ENCODE peak calls at places on chromosome 22, in four cellular contexts. N is astrocyte of the spinal cord, K is adrenal gland, D is pancreas. R is an unnamed sample.
A peak's percentile ranks its signal among the peaks of the same experiment; 100 is the strongest.

GRCh38 chr22:29079218-29079901 is 6.5 kb downstream of the KREMEN1 start:
- DNase-seq in D (no peak), K (no peak), N (peak; percentile 36), R (no peak)

GRCh38 chr22:38820021-38820420 is 23.8 kb downstream of the NPTXR start:
- DNase-seq in K (no peak), D (no peak), N (no peak), R (no peak)

GRCh38 chr22:28951969-28952521 is 68.7 kb downstream of the ZNRF3 start:
- DNase-seq in N (peak; percentile 80), D (no peak), K (no peak), R (no peak)

GRCh38 chr22:37818397-37819099 is 4.6 kb upstream of the GALR3 start:
- DNase-seq in N (peak; percentile 49), D (peak; percentile 45), K (peak; percentile 64), R (peak; percentile 59)

GRCh38 chr22:38305481-38306448 is 11.5 kb downstream of the CSNK1E start:
- DNase-seq in N (peak; percentile 33), D (no peak), K (no peak), R (peak; percentile 44)

GRCh38 chr22:22612516-22612915 is 31.9 kb upstream of the GGTLC2 start:
- DNase-seq in N (no peak), D (no peak), K (no peak), R (no peak)

GRCh38 chr22:38029901-38030300 is 27.3 kb upstream of the PICK1 start:
- DNase-seq in D (no peak), K (no peak), N (no peak), R (no peak)

GRCh38 chr22:37017356-37017755 is 1.9 kb downstream of the TST start:
- DNase-seq in K (peak; percentile 33), N (no peak), D (peak; percentile 28), R (no peak)

GRCh38 chr22:40904101-40904500 is 42.2 kb upstream of the DNAJB7 start:
- DNase-seq in K (no peak), D (no peak), N (no peak), R (no peak)

GRCh38 chr22:35903571-35904331 is 124.9 kb downstream of the RBFOX2 start:
- DNase-seq in K (no peak), D (no peak), N (no peak), R (no peak)
- TF ChIP-seq CTCF in K (no peak), D (no peak), N (no peak), R (no peak)

GRCh38 chr22:30485362-30485988 is 13.7 kb upstream of the SEC14L3 start:
- DNase-seq in D (peak; percentile 31), K (peak; percentile 60), N (peak; percentile 36), R (peak; percentile 66)
- TF ChIP-seq CTCF in D (peak; percentile 96), K (peak; percentile 94), N (peak; percentile 94), R (peak; percentile 31)

GRCh38 chr22:27252282-27253049 is 549.1 kb downstream of the MN1 start:
- DNase-seq in N (peak; percentile 88), K (peak; percentile 26), D (no peak), R (no peak)

GRCh38 chr22:27251563-27251962 is 550.0 kb downstream of the MN1 start:
- DNase-seq in D (no peak), N (no peak), K (no peak), R (no peak)

GRCh38 chr22:27247691-27248434 is 553.7 kb downstream of the MN1 start:
- DNase-seq in N (no peak), D (peak; percentile 34), K (peak; percentile 32), R (no peak)

GRCh38 chr22:27253108-27253507 is 548.4 kb downstream of the MN1 start:
- DNase-seq in D (no peak), N (no peak), K (no peak), R (no peak)

DNA sequence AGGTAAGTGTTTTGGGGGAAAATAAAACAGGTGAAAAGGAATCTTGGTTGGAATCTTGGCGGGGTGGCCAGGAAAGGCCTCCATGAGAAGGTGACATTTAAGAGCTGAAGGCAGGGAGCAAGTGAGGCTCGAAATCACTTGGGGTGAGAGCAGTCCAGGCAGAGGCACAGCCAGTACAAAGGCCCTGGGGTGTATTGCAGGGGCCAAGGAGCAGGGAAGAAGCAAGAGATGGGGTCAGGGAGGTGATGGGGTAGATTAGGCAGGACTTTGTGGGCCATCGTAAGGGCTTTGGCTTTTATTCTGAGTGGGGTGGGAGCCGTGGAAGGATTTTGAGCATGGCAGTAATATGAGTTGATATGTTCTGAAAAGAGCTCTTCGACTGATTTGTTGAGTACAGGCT is 551.1 kb downstream of the MN1 start:
- DNase-seq in D (no peak), N (no peak), K (no peak), R (no peak)
- TF ChIP-seq CTCF in D (no peak), N (no peak), K (no peak), R (no peak)

DNA sequence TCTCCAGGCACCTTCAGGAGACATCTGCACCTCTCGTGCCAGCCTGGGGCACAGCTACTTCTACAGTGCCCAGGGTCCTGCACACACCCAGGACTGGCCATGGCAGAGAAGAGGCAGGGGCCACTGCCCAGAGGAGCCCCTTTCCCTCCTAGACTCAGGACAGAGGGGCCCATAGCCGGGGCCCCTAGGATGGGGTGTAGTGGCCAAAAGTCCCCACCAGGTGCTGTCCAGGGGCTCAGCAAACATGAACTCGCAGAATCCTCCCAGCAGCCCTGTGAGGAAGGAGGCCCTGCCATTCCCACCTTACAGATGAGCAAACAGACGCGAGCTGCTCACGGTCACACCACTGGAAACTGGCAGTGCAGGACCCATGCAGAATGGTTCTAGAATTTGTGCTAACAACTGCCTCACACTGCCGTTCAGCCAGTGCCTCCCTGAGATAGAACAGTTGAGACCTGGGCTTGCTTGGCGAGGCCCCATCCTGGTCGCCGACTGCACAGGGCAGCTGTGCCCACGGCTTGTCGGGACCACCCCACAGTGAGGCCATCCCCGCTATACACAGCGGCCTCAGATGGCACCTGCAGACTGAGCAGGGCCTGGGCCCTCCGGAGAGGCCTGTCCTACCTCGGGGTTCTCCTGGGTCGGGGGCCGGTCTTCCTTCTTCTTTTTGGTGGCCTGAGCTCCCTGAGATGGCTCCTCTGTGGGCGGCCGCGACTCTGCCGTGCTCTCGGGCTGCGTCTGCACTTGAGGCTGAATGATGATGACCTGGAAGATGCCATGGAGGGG is 96.4 kb downstream of the PHF21B start:
- DNase-seq in D (no peak), N (no peak), K (no peak), R (no peak)
- TF ChIP-seq CTCF in D (no peak), N (no peak), K (no peak), R (no peak)

GRCh38 chr22:20256562-20257473 is 11.3 kb downstream of the RTN4R start:
- DNase-seq in N (no peak), K (no peak), D (no peak), R (no peak)

GRCh38 chr22:20257474-20258299 is 10.4 kb downstream of the RTN4R start:
- DNase-seq in N (no peak), D (no peak), K (no peak), R (no peak)

GRCh38 chr22:20259336-20259705 is 8.8 kb downstream of the RTN4R start:
- DNase-seq in N (no peak), D (no peak), K (no peak), R (no peak)

GRCh38 chr22:20260071-20260722 is 7.9 kb downstream of the RTN4R start:
- DNase-seq in D (no peak), N (no peak), K (no peak), R (no peak)

GRCh38 chr22:20258584-20259335 is 9.4 kb downstream of the RTN4R start:
- DNase-seq in K (no peak), N (no peak), D (no peak), R (no peak)
- TF ChIP-seq CTCF in K (no peak), N (peak; percentile 25), D (no peak), R (no peak)

GRCh38 chr22:34976886-34977285 is 89.1 kb upstream of the ISX start:
- DNase-seq in D (no peak), K (no peak), N (no peak), R (no peak)
- TF ChIP-seq CTCF in D (no peak), K (no peak), N (no peak), R (no peak)

DNA sequence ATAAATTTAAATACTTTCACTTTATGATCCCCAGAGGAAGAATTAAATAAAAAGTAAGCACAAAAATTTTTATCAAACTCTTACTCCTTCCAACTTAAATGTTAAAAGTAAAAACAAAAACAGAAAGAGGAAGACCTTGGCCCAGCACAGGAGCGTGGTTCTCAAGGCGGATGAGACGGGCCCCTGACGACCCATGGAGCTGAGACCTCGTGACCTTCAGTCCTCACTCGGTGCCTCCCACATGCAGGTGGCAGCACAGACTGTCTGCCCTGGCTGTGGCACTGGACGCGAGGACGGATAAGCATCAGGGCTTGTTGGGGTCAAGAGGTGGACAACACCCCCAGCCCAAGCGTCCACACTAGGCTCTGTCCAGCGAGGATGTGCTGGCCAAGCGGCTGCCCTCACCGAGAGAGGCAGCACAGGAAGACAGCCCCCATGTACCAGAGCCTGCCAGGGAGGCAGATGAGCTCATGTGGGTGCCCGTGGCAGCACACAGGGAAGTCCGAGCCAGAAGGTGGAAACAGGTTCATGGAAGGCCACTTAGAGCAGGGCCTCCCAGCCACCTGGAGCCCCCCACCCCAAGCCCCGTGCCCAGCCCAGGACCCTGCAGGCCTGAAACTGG is 1389.8 kb downstream of the TBC1D22A start:
- DNase-seq in N (no peak), D (no peak), K (no peak), R (no peak)
- TF ChIP-seq CTCF in N (no peak), D (no peak), K (no peak), R (no peak)

GRCh38 chr22:25892678-25893077 is 150.7 kb downstream of the MYO18B start:
- DNase-seq in N (no peak), K (no peak), D (no peak), R (no peak)
- TF ChIP-seq CTCF in N (no peak), K (no peak), D (no peak), R (no peak)

DNA sequence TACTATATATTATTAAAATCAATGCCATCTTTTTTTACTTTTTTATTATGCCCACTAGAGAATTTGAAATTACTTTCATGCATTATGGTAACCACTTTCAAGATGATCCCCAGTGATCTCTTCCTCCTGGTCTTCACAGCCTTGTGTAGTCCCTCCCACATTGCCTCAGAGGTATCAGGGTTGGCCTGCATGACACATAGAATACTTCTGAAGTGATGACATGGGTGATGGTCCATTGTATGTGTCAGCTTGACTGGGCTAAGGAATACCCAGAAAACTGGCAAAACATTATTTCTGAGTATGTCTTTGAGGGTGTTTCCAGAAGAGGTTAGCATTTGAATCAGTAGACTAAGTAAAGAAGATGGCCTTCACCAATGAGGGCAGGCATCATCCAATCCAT is 14.2 kb upstream of the ISX start:
- DNase-seq in N (no peak), D (no peak), K (no peak), R (no peak)
- TF ChIP-seq CTCF in N (no peak), D (no peak), K (no peak), R (no peak)

DNA sequence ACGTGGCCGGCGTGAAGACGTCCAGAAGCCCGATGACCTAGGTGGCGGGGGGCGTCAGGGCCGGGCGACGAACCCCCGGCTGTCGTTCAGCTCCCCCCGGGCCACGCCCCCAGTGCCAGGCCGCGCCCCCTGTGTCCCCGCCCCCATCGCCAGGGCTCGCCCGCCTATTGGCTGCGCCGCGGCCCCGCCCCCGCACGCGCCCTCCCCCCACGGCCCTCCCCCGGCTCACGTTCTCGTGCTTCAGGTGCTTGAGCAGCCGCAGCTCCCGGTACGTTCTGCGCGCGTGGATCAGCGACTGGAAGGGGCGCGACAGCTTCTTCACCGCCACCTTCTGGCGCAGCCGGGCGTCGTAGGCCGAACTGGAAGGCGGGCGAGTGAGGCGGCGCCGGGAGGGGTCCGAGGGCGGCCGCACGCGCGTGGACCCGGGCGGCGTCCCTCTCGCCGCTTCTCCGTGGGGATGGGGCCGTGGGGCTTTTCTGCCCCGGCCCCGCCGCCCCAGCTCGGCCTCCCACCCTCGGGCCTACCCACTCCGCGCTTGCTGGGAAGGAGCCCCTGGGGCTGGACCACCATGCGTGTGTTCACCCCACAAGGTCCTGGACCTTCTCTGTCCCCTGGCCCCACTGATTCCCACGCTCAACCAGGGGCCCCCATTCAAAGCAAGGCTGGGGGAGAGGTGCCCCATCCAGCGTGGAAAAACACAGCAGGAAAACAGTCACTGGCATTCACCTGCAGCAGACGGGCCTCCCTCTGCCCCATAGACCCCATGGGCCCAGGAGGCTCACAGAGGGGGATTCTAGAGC is 2.4 kb downstream of the MAPK11 start:
- DNase-seq in D (peak; percentile 74), K (peak; percentile 62), N (peak; percentile 38), R (no peak)
- TF ChIP-seq CTCF in D (no peak), K (peak; percentile 4), N (peak; percentile 32), R (no peak)